ENCODE peak calls at places on chromosomes 3 and 15, in seven cellular contexts. I, M, N, Z, S, L and F are unnamed samples.
A peak's percentile ranks its signal among the peaks of the same experiment; 100 is the strongest.

GRCh38 chr3:145678401-145678800 is 482.6 kb downstream of the PLOD2 start:
- DNase-seq in I (peak; percentile 69), M (no peak), N (no peak), Z (no peak), S (no peak), L (peak; percentile 27), F (no peak)

GRCh38 chr15:29688981-29689723 is 133.1 kb downstream of the TJP1 start:
- DNase-seq in I (no peak), M (no peak), N (no peak), Z (no peak), S (no peak), L (no peak), F (no peak)

GRCh38 chr3:149245738-149246451 is 24.3 kb upstream of the CP start:
- DNase-seq in I (peak; percentile 78), M (no peak), N (peak; percentile 77), Z (no peak), S (no peak), L (peak; percentile 49), F (no peak)

GRCh38 chr3:129972301-129972700 is 2.2 kb upstream of the TRH start:
- DNase-seq in I (no peak), M (no peak), N (no peak), Z (no peak), S (no peak), L (no peak), F (no peak)

GRCh38 chr15:88878720-88879184 is 16.6 kb downstream of the HAPLN3 start:
- DNase-seq in I (peak; percentile 44), M (no peak), N (peak; percentile 27), Z (no peak), S (peak; percentile 81), L (peak; percentile 30), F (peak; percentile 7)

GRCh38 chr15:47432831-47433230 is 284.5 kb upstream of the SEMA6D start:
- DNase-seq in I (no peak), M (no peak), N (no peak), Z (no peak), S (no peak), L (peak; percentile 30), F (no peak)

GRCh38 chr3:156918746-156919145 is 92.6 kb downstream of the LEKR1 start:
- DNase-seq in I (peak; percentile 10), M (no peak), N (no peak), Z (no peak), S (no peak), L (no peak), F (no peak)

GRCh38 chr3:162764672-162765071 is 1268.1 kb downstream of the OTOL1 start:
- DNase-seq in I (peak; percentile 48), M (no peak), N (peak; percentile 68), Z (no peak), S (no peak), L (no peak), F (no peak)

GRCh38 chr3:94183551-94183950 is 120.7 kb downstream of the NSUN3 start:
- DNase-seq in I (no peak), M (no peak), N (no peak), Z (no peak), S (no peak), L (no peak), F (no peak)

GRCh38 chr3:138440137-138440536 is 5.7 kb downstream of the ESYT3 start:
- DNase-seq in I (no peak), M (no peak), N (peak; percentile 20), Z (no peak), S (no peak), L (no peak), F (no peak)

GRCh38 chr3:76321615-76322014 is 536.3 kb upstream of the ZNF717 start:
- DNase-seq in I (no peak), M (no peak), N (no peak), Z (no peak), S (no peak), L (no peak), F (no peak)

GRCh38 chr3:186092360-186093070 is 16.4 kb downstream of the ETV5 start:
- DNase-seq in I (no peak), M (no peak), N (no peak), Z (no peak), S (no peak), L (no peak), F (no peak)